ENCODE peak calls at places on chromosome 11, in eight cellular contexts. C is CD4-positive, CD25-positive, alpha-beta regulatory T cell; W is H9; G is IMR-90; U is Peyer's patch; K is NCI-H345; A is GM13977; Q is Kasumi-1. N is an unnamed sample.

GRCh38 chr11:789951-790350 is at the start of gene CEND1:
- DNase-seq in C (peak), W (no peak), G (peak), U (no peak), K (peak), A (peak), Q (no peak), N (no peak)

GRCh38 chr11:8060801-8061554 is 20.0 kb upstream of the TUB start:
- DNase-seq in C (no peak), W (no peak), G (peak), U (no peak), K (no peak), A (no peak), Q (no peak), N (no peak)

GRCh38 chr11:91081440-91082088 is 858.7 kb upstream of the CHORDC1 start:
- DNase-seq in C (no peak), W (no peak), G (peak), U (no peak), K (no peak), A (no peak), Q (peak), N (no peak)

GRCh38 chr11:126549273-126549585 is 193.7 kb downstream of the ST3GAL4 start:
- DNase-seq in C (no peak), W (no peak), G (no peak), U (no peak), K (no peak), A (no peak), Q (no peak), N (no peak)

GRCh38 chr11:63686912-63687311 is 5.6 kb downstream of the RTN3 start:
- DNase-seq in C (no peak), W (no peak), G (no peak), U (no peak), K (no peak), A (no peak), Q (no peak), N (no peak)

GRCh38 chr11:63485777-63486176 is 5.2 kb downstream of the PLAAT5 start:
- DNase-seq in C (no peak), W (no peak), G (no peak), U (no peak), K (no peak), A (no peak), Q (no peak), N (no peak)

GRCh38 chr11:46381046-46381835 is at the start of gene MDK:
- DNase-seq in C (no peak), W (peak), G (no peak), U (no peak), K (peak), A (peak), Q (no peak), N (no peak)

GRCh38 chr11:128472128-128473110 is 114.9 kb downstream of the ETS1 start:
- DNase-seq in C (peak), W (no peak), G (peak), U (no peak), K (no peak), A (peak), Q (no peak), N (no peak)

GRCh38 chr11:47768090-47768620 is 1.0 kb upstream of the FNBP4 start:
- DNase-seq in C (peak), W (no peak), G (peak), U (peak), K (peak), A (no peak), Q (peak), N (no peak)

GRCh38 chr11:7851391-7851790 is 54.6 kb upstream of the OR5P2 start:
- DNase-seq in C (no peak), W (no peak), G (no peak), U (no peak), K (no peak), A (no peak), Q (peak), N (no peak)

GRCh38 chr11:117735350-117735977 is 61.6 kb downstream of the DSCAML1 start:
- DNase-seq in C (no peak), W (no peak), G (no peak), U (no peak), K (no peak), A (no peak), Q (no peak), N (no peak)

GRCh38 chr11:122714484-122714883 is 59.0 kb downstream of the UBASH3B start:
- DNase-seq in C (no peak), W (no peak), G (no peak), U (no peak), K (no peak), A (no peak), Q (peak), N (no peak)

GRCh38 chr11:65036931-65037330 is 4.1 kb upstream of the SAC3D1 start:
- DNase-seq in C (no peak), W (no peak), G (no peak), U (no peak), K (no peak), A (no peak), Q (no peak), N (no peak)

GRCh38 chr11:120055646-120056045 is 82.3 kb downstream of the TRIM29 start:
- DNase-seq in C (no peak), W (peak), G (no peak), U (no peak), K (no peak), A (no peak), Q (no peak), N (no peak)

GRCh38 chr11:113240790-113241189 is 73.6 kb upstream of the TTC12 start:
- DNase-seq in C (no peak), W (no peak), G (no peak), U (no peak), K (no peak), A (no peak), Q (no peak), N (no peak)

GRCh38 chr11:72237112-72237931 is 6.7 kb downstream of the PHOX2A start:
- DNase-seq in C (no peak), W (peak), G (no peak), U (no peak), K (no peak), A (peak), Q (no peak), N (no peak)

GRCh38 chr11:69638941-69639681 is 1.8 kb upstream of the CCND1 start:
- DNase-seq in C (no peak), W (peak), G (peak), U (peak), K (peak), A (peak), Q (peak), N (no peak)

GRCh38 chr11:18770479-18771125 is 21.0 kb downstream of the PTPN5 start:
- DNase-seq in C (no peak), W (no peak), G (no peak), U (no peak), K (no peak), A (no peak), Q (no peak), N (no peak)

GRCh38 chr11:113690619-113691569 is 15.2 kb downstream of the TMPRSS5 start:
- DNase-seq in C (no peak), W (peak), G (peak), U (no peak), K (peak), A (peak), Q (no peak), N (no peak)